ENCODE peak calls at places on chromosome 16, in four cellular contexts. C, G, I and Q are unnamed samples.

GRCh38 chr16:10333321-10334032 is 52.4 kb upstream of the ATF7IP2 start:
- DNase-seq in I (no peak), C (no peak), G (no peak), Q (peak)

GRCh38 chr16:75868636-75869389 is 142.5 kb upstream of the CPHXL start:
- DNase-seq in G (no peak), I (peak), C (no peak), Q (no peak)

GRCh38 chr16:68995011-68995504 is 110.4 kb upstream of the HAS3 start:
- DNase-seq in C (no peak), I (peak), G (peak), Q (peak)

GRCh38 chr16:49465661-49466528 is 92.3 kb downstream of the C16orf78 start:
- DNase-seq in G (no peak), C (no peak), I (no peak), Q (no peak)

GRCh38 chr16:3138823-3139426 is 4.1 kb downstream of the ZNF213 start:
- DNase-seq in I (no peak), C (no peak), G (no peak), Q (no peak)

GRCh38 chr16:82368041-82368440 is 198.0 kb upstream of the MPHOSPH6 start:
- DNase-seq in G (peak), I (peak), C (no peak), Q (no peak)

GRCh38 chr16:60091479-60091878 is 1357.4 kb upstream of the GOT2 start:
- DNase-seq in G (no peak), C (no peak), I (no peak), Q (no peak)

GRCh38 chr16:59046335-59046734 is 312.2 kb upstream of the GOT2 start:
- DNase-seq in I (no peak), G (no peak), C (no peak), Q (no peak)

GRCh38 chr16:30660424-30661251 is 2.4 kb downstream of the FBRS start:
- DNase-seq in I (no peak), G (no peak), C (peak), Q (peak)

GRCh38 chr16:64880994-64881393 is 240.9 kb downstream of the CDH11 start:
- DNase-seq in G (no peak), C (no peak), I (no peak), Q (no peak)

GRCh38 chr16:74574146-74574545 is 32.8 kb downstream of the GLG1 start:
- DNase-seq in G (no peak), I (no peak), C (no peak), Q (no peak)

GRCh38 chr16:57755061-57755684 is 19.6 kb downstream of the KATNB1 start:
- DNase-seq in G (no peak), C (no peak), I (no peak), Q (no peak)

GRCh38 chr16:19601083-19601976 is 45.8 kb downstream of the VPS35L start:
- DNase-seq in C (no peak), G (peak), I (peak), Q (no peak)

GRCh38 chr16:79334127-79334526 is 266.4 kb downstream of the MAF start:
- DNase-seq in C (no peak), G (no peak), I (no peak), Q (peak)

GRCh38 chr16:29757950-29758466 is 12.2 kb upstream of the C16orf54 start:
- DNase-seq in G (no peak), C (no peak), I (no peak), Q (no peak)

GRCh38 chr16:2278272-2278608 is 10.3 kb upstream of the RNPS1 start:
- DNase-seq in C (no peak), I (no peak), G (no peak), Q (no peak)

GRCh38 chr16:67540756-67541155 is 12.1 kb downstream of the RIPOR1 start:
- DNase-seq in C (no peak), G (no peak), I (no peak), Q (no peak)

GRCh38 chr16:6684076-6684673 is 648.5 kb upstream of the RBFOX1 start:
- DNase-seq in G (peak), C (no peak), I (peak), Q (no peak)